ENCODE peak calls at places on chromosomes 12 and 14, in seven cellular contexts. J is LoVo; Y is gastrocnemius medialis; I is SW480; F is anterior cingulate cortex; C is cardiac muscle cell; W is activated T-cell treated with anti-CD3 and anti-CD28 coated beads, Interleukin-2, amount 50 U/mL, for 48 hours. P is an unnamed sample.

GRCh38 chr14:31326111-31326510 is 94.2 kb downstream of the HEATR5A start:
- DNase-seq in Y (no peak), C (peak), I (peak), F (no peak), W (no peak), J (no peak), P (no peak)

GRCh38 chr12:111582133-111582747 is 16.9 kb downstream of the ATXN2 start:
- DNase-seq in W (no peak), Y (no peak), J (no peak), I (no peak), C (no peak), F (no peak), P (no peak)

GRCh38 chr12:64025174-64025958 is 180.9 kb downstream of the SRGAP1 start:
- DNase-seq in W (no peak), F (no peak), I (no peak), C (no peak), Y (no peak), J (no peak), P (no peak)

GRCh38 chr14:58638231-58639205 is 756 bp downstream of the DACT1 start:
- DNase-seq in C (peak), F (peak), J (peak), I (peak), Y (no peak), W (peak), P (peak)

GRCh38 chr14:65482769-65483438 is 70.4 kb downstream of the FUT8 start:
- DNase-seq in I (no peak), C (peak), Y (no peak), F (no peak), W (no peak), J (no peak), P (no peak)

GRCh38 chr14:75806247-75806876 is 145.3 kb downstream of the TTLL5 start:
- DNase-seq in C (no peak), Y (no peak), W (no peak), I (no peak), F (no peak), J (no peak), P (no peak)

GRCh38 chr14:89445252-89445973 is 28.4 kb upstream of the FOXN3 start:
- DNase-seq in F (no peak), Y (no peak), C (no peak), J (no peak), W (peak), I (no peak), P (no peak)

GRCh38 chr12:57627504-57628279 is 5.3 kb downstream of the B4GALNT1 start:
- DNase-seq in W (peak), Y (no peak), F (no peak), J (no peak), I (no peak), C (no peak), P (peak)

GRCh38 chr14:23544511-23545447 is 6.8 kb downstream of the ZFHX2 start:
- DNase-seq in J (no peak), C (peak), I (peak), F (peak), Y (no peak), W (no peak), P (no peak)

GRCh38 chr12:51371295-51371953 is 19.8 kb downstream of the GALNT6 start:
- DNase-seq in W (no peak), F (peak), J (peak), Y (peak), I (peak), C (peak), P (peak)

GRCh38 chr12:26406391-26406790 is 211.0 kb downstream of the SSPN start:
- DNase-seq in C (no peak), F (no peak), I (no peak), W (no peak), Y (no peak), J (no peak), P (no peak)

GRCh38 chr12:122411537-122411936 is 10.9 kb downstream of the CLIP1 start:
- DNase-seq in I (no peak), W (no peak), Y (no peak), F (peak), J (no peak), C (no peak), P (no peak)

GRCh38 chr12:56469007-56469930 is 891 bp downstream of the SPRYD4 start:
- DNase-seq in F (no peak), I (peak), Y (no peak), C (no peak), W (peak), J (peak), P (no peak)

GRCh38 chr12:95922231-95922630 is 20.2 kb downstream of the CCDC38 start:
- DNase-seq in Y (no peak), F (no peak), C (peak), J (no peak), W (no peak), I (no peak), P (no peak)

GRCh38 chr14:59302313-59302712 is 113.8 kb downstream of the DAAM1 start:
- DNase-seq in J (no peak), F (no peak), C (no peak), I (no peak), W (no peak), Y (no peak), P (no peak)

GRCh38 chr14:53355581-53356112 is 202.5 kb upstream of the DDHD1 start:
- DNase-seq in W (no peak), F (no peak), C (peak), J (peak), I (peak), Y (no peak), P (no peak)